ENCODE peak calls at places on chromosome 11, in eight cellular contexts. One of them, this sample, is unnamed.

GRCh38 chr11:27358306-27358705 is 4.7 kb downstream of the CCDC34 start:
- DNase-seq in neural progenitor cell: no peak
- DNase-seq in mammary epithelial cell: peak; percentile 11
- DNase-seq in GM23338: no peak
- DNase-seq in H9: no peak
- DNase-seq in fibroblast of lung: no peak
- DNase-seq in PC-3: no peak
- DNase-seq in hepatocyte: no peak
- DNase-seq in this sample: no peak

GRCh38 chr11:92589512-92589911 is 364.9 kb downstream of the FAT3 start:
- DNase-seq in neural progenitor cell: no peak
- DNase-seq in mammary epithelial cell: no peak
- DNase-seq in GM23338: no peak
- DNase-seq in H9: no peak
- DNase-seq in fibroblast of lung: no peak
- DNase-seq in PC-3: no peak
- DNase-seq in hepatocyte: no peak
- DNase-seq in this sample: no peak

GRCh38 chr11:18853086-18853720 is 61.6 kb upstream of the PTPN5 start:
- DNase-seq in neural progenitor cell: peak; percentile 69
- DNase-seq in mammary epithelial cell: peak; percentile 41
- DNase-seq in GM23338: peak; percentile 87
- DNase-seq in H9: peak; percentile 57
- DNase-seq in fibroblast of lung: peak; percentile 32
- DNase-seq in PC-3: peak; percentile 63
- DNase-seq in hepatocyte: peak; percentile 68
- DNase-seq in this sample: peak; percentile 41

GRCh38 chr11:117287668-117288067 is 3.5 kb upstream of the BACE1-AS start:
- DNase-seq in neural progenitor cell: no peak
- DNase-seq in mammary epithelial cell: no peak
- DNase-seq in GM23338: no peak
- DNase-seq in H9: no peak
- DNase-seq in fibroblast of lung: no peak
- DNase-seq in PC-3: no peak
- DNase-seq in hepatocyte: peak; percentile 41
- DNase-seq in this sample: no peak

GRCh38 chr11:113387605-113388211 is at the start of gene ANKK1:
- DNase-seq in neural progenitor cell: peak; percentile 74
- DNase-seq in mammary epithelial cell: no peak
- DNase-seq in GM23338: peak; percentile 84
- DNase-seq in H9: peak; percentile 87
- DNase-seq in fibroblast of lung: no peak
- DNase-seq in PC-3: no peak
- DNase-seq in hepatocyte: peak; percentile 66
- DNase-seq in this sample: no peak

GRCh38 chr11:43573233-43573632 is 107.3 kb upstream of the HSD17B12 start:
- DNase-seq in neural progenitor cell: peak; percentile 79
- DNase-seq in mammary epithelial cell: no peak
- DNase-seq in GM23338: peak; percentile 82
- DNase-seq in H9: peak; percentile 69
- DNase-seq in fibroblast of lung: no peak
- DNase-seq in PC-3: peak; percentile 43
- DNase-seq in hepatocyte: no peak
- DNase-seq in this sample: peak; percentile 51

GRCh38 chr11:12165237-12165875 is 55.0 kb downstream of the MICAL2 start:
- DNase-seq in neural progenitor cell: no peak
- DNase-seq in mammary epithelial cell: peak; percentile 28
- DNase-seq in GM23338: no peak
- DNase-seq in H9: no peak
- DNase-seq in fibroblast of lung: peak; percentile 41
- DNase-seq in PC-3: peak; percentile 42
- DNase-seq in hepatocyte: no peak
- DNase-seq in this sample: no peak

GRCh38 chr11:3803726-3804510 is 4.4 kb upstream of the PGAP2 start:
- DNase-seq in neural progenitor cell: no peak
- DNase-seq in mammary epithelial cell: peak; percentile 72
- DNase-seq in GM23338: no peak
- DNase-seq in H9: no peak
- DNase-seq in fibroblast of lung: peak; percentile 65
- DNase-seq in PC-3: peak; percentile 79
- DNase-seq in hepatocyte: no peak
- DNase-seq in this sample: no peak

GRCh38 chr11:59716051-59716450 is 2.4 kb upstream of the OR10V1 start:
- DNase-seq in neural progenitor cell: no peak
- DNase-seq in mammary epithelial cell: no peak
- DNase-seq in GM23338: no peak
- DNase-seq in H9: no peak
- DNase-seq in fibroblast of lung: no peak
- DNase-seq in PC-3: no peak
- DNase-seq in hepatocyte: no peak
- DNase-seq in this sample: no peak

GRCh38 chr11:131910491-131911387 is 540.3 kb downstream of the NTM start:
- DNase-seq in neural progenitor cell: peak; percentile 73
- DNase-seq in mammary epithelial cell: peak; percentile 60
- DNase-seq in GM23338: peak; percentile 61
- DNase-seq in H9: peak; percentile 51
- DNase-seq in fibroblast of lung: peak; percentile 55
- DNase-seq in PC-3: no peak
- DNase-seq in hepatocyte: peak; percentile 23
- DNase-seq in this sample: no peak

GRCh38 chr11:128133501-128133900 is 453.9 kb downstream of the ETS1 start:
- DNase-seq in neural progenitor cell: peak; percentile 79
- DNase-seq in mammary epithelial cell: no peak
- DNase-seq in GM23338: peak; percentile 9
- DNase-seq in H9: no peak
- DNase-seq in fibroblast of lung: peak; percentile 36
- DNase-seq in PC-3: no peak
- DNase-seq in hepatocyte: no peak
- DNase-seq in this sample: no peak

GRCh38 chr11:77637345-77638165 is at the start of gene CLNS1A:
- DNase-seq in neural progenitor cell: peak; percentile 88
- DNase-seq in mammary epithelial cell: peak; percentile 85
- DNase-seq in GM23338: peak; percentile 95
- DNase-seq in H9: peak; percentile 85
- DNase-seq in fibroblast of lung: peak; percentile 87
- DNase-seq in PC-3: peak; percentile 93
- DNase-seq in hepatocyte: peak; percentile 91
- DNase-seq in this sample: peak; percentile 92

GRCh38 chr11:64670975-64671374 is 52.0 kb downstream of the NRXN2 start:
- DNase-seq in neural progenitor cell: no peak
- DNase-seq in mammary epithelial cell: no peak
- DNase-seq in GM23338: no peak
- DNase-seq in H9: no peak
- DNase-seq in fibroblast of lung: no peak
- DNase-seq in PC-3: no peak
- DNase-seq in hepatocyte: no peak
- DNase-seq in this sample: no peak

GRCh38 chr11:86795962-86796361 is 4.4 kb upstream of the PRSS23 start:
- DNase-seq in neural progenitor cell: no peak
- DNase-seq in mammary epithelial cell: peak; percentile 60
- DNase-seq in GM23338: no peak
- DNase-seq in H9: no peak
- DNase-seq in fibroblast of lung: no peak
- DNase-seq in PC-3: no peak
- DNase-seq in hepatocyte: no peak
- DNase-seq in this sample: no peak

GRCh38 chr11:9971894-9972293 is 308.0 kb downstream of the SWAP70 start:
- DNase-seq in neural progenitor cell: no peak
- DNase-seq in mammary epithelial cell: no peak
- DNase-seq in GM23338: no peak
- DNase-seq in H9: no peak
- DNase-seq in fibroblast of lung: no peak
- DNase-seq in PC-3: no peak
- DNase-seq in hepatocyte: no peak
- DNase-seq in this sample: no peak

GRCh38 chr11:9974375-9974774 is 310.5 kb downstream of the SWAP70 start:
- DNase-seq in neural progenitor cell: no peak
- DNase-seq in mammary epithelial cell: no peak
- DNase-seq in GM23338: peak; percentile 19
- DNase-seq in H9: no peak
- DNase-seq in fibroblast of lung: no peak
- DNase-seq in PC-3: no peak
- DNase-seq in hepatocyte: no peak
- DNase-seq in this sample: no peak

GRCh38 chr11:9973921-9974320 is 310.0 kb downstream of the SWAP70 start:
- DNase-seq in neural progenitor cell: no peak
- DNase-seq in mammary epithelial cell: peak; percentile 5
- DNase-seq in GM23338: no peak
- DNase-seq in H9: no peak
- DNase-seq in fibroblast of lung: peak; percentile 12
- DNase-seq in PC-3: peak; percentile 44
- DNase-seq in hepatocyte: no peak
- DNase-seq in this sample: no peak

GRCh38 chr11:9972917-9973504 is 309.1 kb downstream of the SWAP70 start:
- DNase-seq in neural progenitor cell: peak; percentile 45
- DNase-seq in mammary epithelial cell: peak; percentile 39
- DNase-seq in GM23338: peak; percentile 65
- DNase-seq in H9: no peak
- DNase-seq in fibroblast of lung: peak; percentile 39
- DNase-seq in PC-3: peak; percentile 72
- DNase-seq in hepatocyte: peak; percentile 61
- DNase-seq in this sample: peak; percentile 73

GRCh38 chr11:9969068-9969467 is 305.2 kb downstream of the SWAP70 start:
- DNase-seq in neural progenitor cell: no peak
- DNase-seq in mammary epithelial cell: no peak
- DNase-seq in GM23338: no peak
- DNase-seq in H9: no peak
- DNase-seq in fibroblast of lung: no peak
- DNase-seq in PC-3: no peak
- DNase-seq in hepatocyte: no peak
- DNase-seq in this sample: no peak
- H3K4me2 ChIP-seq in neural progenitor cell: no peak overlapping the region
- H3K4me2 ChIP-seq in mammary epithelial cell: no peak overlapping the region
- H3K4me2 ChIP-seq in GM23338: no peak overlapping the region
- H3K4me2 ChIP-seq in H9: no peak overlapping the region
- H3K4me2 ChIP-seq in fibroblast of lung: no peak overlapping the region
- H3K4me2 ChIP-seq in PC-3: no peak overlapping the region
- H3K4me2 ChIP-seq in hepatocyte: peak overlapping the region; percentile 12
- H3K4me2 ChIP-seq in this sample: no peak overlapping the region

GRCh38 chr11:48248902-48249301 is 4.0 kb downstream of the OR4X2 start:
- DNase-seq in neural progenitor cell: no peak
- DNase-seq in mammary epithelial cell: no peak
- DNase-seq in GM23338: no peak
- DNase-seq in H9: no peak
- DNase-seq in fibroblast of lung: no peak
- DNase-seq in PC-3: no peak
- DNase-seq in hepatocyte: no peak
- DNase-seq in this sample: no peak
- H3K4me2 ChIP-seq in neural progenitor cell: no peak overlapping the region
- H3K4me2 ChIP-seq in mammary epithelial cell: no peak overlapping the region
- H3K4me2 ChIP-seq in GM23338: no peak overlapping the region
- H3K4me2 ChIP-seq in H9: no peak overlapping the region
- H3K4me2 ChIP-seq in fibroblast of lung: no peak overlapping the region
- H3K4me2 ChIP-seq in PC-3: no peak overlapping the region
- H3K4me2 ChIP-seq in hepatocyte: no peak overlapping the region
- H3K4me2 ChIP-seq in this sample: no peak overlapping the region

GRCh38 chr11:66136752-66137123 is 66.7 kb downstream of the PACS1 start:
- DNase-seq in neural progenitor cell: no peak
- DNase-seq in mammary epithelial cell: no peak
- DNase-seq in GM23338: no peak
- DNase-seq in H9: no peak
- DNase-seq in fibroblast of lung: peak; percentile 68
- DNase-seq in PC-3: peak; percentile 40
- DNase-seq in hepatocyte: peak; percentile 52
- DNase-seq in this sample: no peak

GRCh38 chr11:66130978-66131377 is 60.9 kb downstream of the PACS1 start:
- DNase-seq in neural progenitor cell: no peak
- DNase-seq in mammary epithelial cell: no peak
- DNase-seq in GM23338: no peak
- DNase-seq in H9: no peak
- DNase-seq in fibroblast of lung: no peak
- DNase-seq in PC-3: no peak
- DNase-seq in hepatocyte: no peak
- DNase-seq in this sample: no peak

GRCh38 chr11:66131937-66132632 is 62.0 kb downstream of the PACS1 start:
- DNase-seq in neural progenitor cell: no peak
- DNase-seq in mammary epithelial cell: no peak
- DNase-seq in GM23338: no peak
- DNase-seq in H9: no peak
- DNase-seq in fibroblast of lung: no peak
- DNase-seq in PC-3: no peak
- DNase-seq in hepatocyte: no peak
- DNase-seq in this sample: peak; percentile 34

GRCh38 chr11:66133216-66133775 is 63.2 kb downstream of the PACS1 start:
- DNase-seq in neural progenitor cell: no peak
- DNase-seq in mammary epithelial cell: no peak
- DNase-seq in GM23338: no peak
- DNase-seq in H9: no peak
- DNase-seq in fibroblast of lung: no peak
- DNase-seq in PC-3: no peak
- DNase-seq in hepatocyte: no peak
- DNase-seq in this sample: peak; percentile 52
- H3K4me2 ChIP-seq in neural progenitor cell: no peak overlapping the region
- H3K4me2 ChIP-seq in mammary epithelial cell: no peak overlapping the region
- H3K4me2 ChIP-seq in GM23338: no peak overlapping the region
- H3K4me2 ChIP-seq in H9: no peak overlapping the region
- H3K4me2 ChIP-seq in fibroblast of lung: no peak overlapping the region
- H3K4me2 ChIP-seq in PC-3: no peak overlapping the region
- H3K4me2 ChIP-seq in hepatocyte: no peak overlapping the region
- H3K4me2 ChIP-seq in this sample: peak overlapping the region; percentile 72

GRCh38 chr11:70134490-70134889 is 56.4 kb downstream of the ANO1 start:
- DNase-seq in neural progenitor cell: no peak
- DNase-seq in mammary epithelial cell: no peak
- DNase-seq in GM23338: no peak
- DNase-seq in H9: no peak
- DNase-seq in fibroblast of lung: no peak
- DNase-seq in PC-3: no peak
- DNase-seq in hepatocyte: no peak
- DNase-seq in this sample: no peak

GRCh38 chr11:70135142-70136132 is 57.3 kb downstream of the ANO1 start:
- DNase-seq in neural progenitor cell: peak; percentile 51
- DNase-seq in mammary epithelial cell: no peak
- DNase-seq in GM23338: no peak
- DNase-seq in H9: no peak
- DNase-seq in fibroblast of lung: peak; percentile 20
- DNase-seq in PC-3: no peak
- DNase-seq in hepatocyte: peak; percentile 37
- DNase-seq in this sample: no peak

GRCh38 chr11:70131606-70132190 is 53.6 kb downstream of the ANO1 start:
- DNase-seq in neural progenitor cell: no peak
- DNase-seq in mammary epithelial cell: no peak
- DNase-seq in GM23338: no peak
- DNase-seq in H9: no peak
- DNase-seq in fibroblast of lung: no peak
- DNase-seq in PC-3: no peak
- DNase-seq in hepatocyte: no peak
- DNase-seq in this sample: no peak

GRCh38 chr11:70132641-70133040 is 54.5 kb downstream of the ANO1 start:
- DNase-seq in neural progenitor cell: no peak
- DNase-seq in mammary epithelial cell: no peak
- DNase-seq in GM23338: no peak
- DNase-seq in H9: no peak
- DNase-seq in fibroblast of lung: no peak
- DNase-seq in PC-3: no peak
- DNase-seq in hepatocyte: no peak
- DNase-seq in this sample: no peak

DNA sequence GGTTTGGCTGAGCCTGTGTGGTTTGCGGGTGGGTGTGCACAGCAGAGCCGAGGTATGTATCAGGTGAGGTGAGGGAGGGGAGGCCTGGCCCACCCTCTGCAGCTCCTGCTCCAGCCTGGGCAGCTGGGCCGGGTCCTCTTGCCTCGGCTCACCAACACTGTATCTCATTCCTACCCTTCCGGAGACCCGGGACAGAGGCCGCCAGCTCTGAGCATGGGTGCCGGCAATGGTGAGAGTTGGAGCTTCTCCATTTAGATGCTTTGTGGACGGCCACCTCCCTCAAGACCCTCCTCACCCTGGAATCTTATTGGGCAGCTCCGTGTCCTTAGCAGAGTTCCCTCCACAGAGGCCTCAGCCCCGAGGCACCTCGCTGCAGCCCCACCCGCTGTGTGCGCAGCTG is 55.7 kb downstream of the ANO1 start:
- DNase-seq in neural progenitor cell: no peak
- DNase-seq in mammary epithelial cell: no peak
- DNase-seq in GM23338: no peak
- DNase-seq in H9: no peak
- DNase-seq in fibroblast of lung: no peak
- DNase-seq in PC-3: no peak
- DNase-seq in hepatocyte: no peak
- DNase-seq in this sample: no peak
- H3K4me2 ChIP-seq in neural progenitor cell: no peak overlapping the region
- H3K4me2 ChIP-seq in mammary epithelial cell: no peak overlapping the region
- H3K4me2 ChIP-seq in GM23338: no peak overlapping the region
- H3K4me2 ChIP-seq in H9: no peak overlapping the region
- H3K4me2 ChIP-seq in fibroblast of lung: no peak overlapping the region
- H3K4me2 ChIP-seq in PC-3: no peak overlapping the region
- H3K4me2 ChIP-seq in hepatocyte: no peak overlapping the region
- H3K4me2 ChIP-seq in this sample: no peak overlapping the region